ENCODE peak calls at places on chromosomes 13 and 19, in eight cellular contexts. A is uterus; F is aorta; I is naive thymus-derived CD4-positive, alpha-beta T cell; U is CD4-positive, CD25-positive, alpha-beta regulatory T cell; X is HepG2; B is CD4-positive, alpha-beta memory T cell; K is adrenal gland. H is an unnamed sample. For H3K9me3, the result is how much of the 10 kb centered on the place peaks cover.

GRCh38 chr19:18160792-18161690 is 8.1 kb downstream of the PIK3R2 start:
- DNase-seq in F (peak), K (peak), X (peak), U (peak), I (peak), A (peak), B (peak), H (peak)

GRCh38 chr13:112821340-112822055 is 131.7 kb downstream of the ATP11A start:
- DNase-seq in B (no peak), A (no peak), U (no peak), I (no peak), K (no peak), X (no peak), F (no peak), H (no peak)

GRCh38 chr13:30572859-30573275 is 44.9 kb upstream of the USPL1 start:
- DNase-seq in X (peak), A (no peak), K (peak), F (no peak), B (peak), U (peak), I (no peak), H (no peak)

GRCh38 chr19:23312515-23312914 is 62.3 kb upstream of the ZNF724 start:
- DNase-seq in X (no peak), F (no peak), K (no peak), A (no peak), I (no peak), B (no peak), U (no peak), H (no peak)

GRCh38 chr19:49417090-49417489 is 6.2 kb downstream of the PTH2 start:
- DNase-seq in A (no peak), I (no peak), B (peak), K (no peak), U (no peak), F (no peak), X (no peak), H (no peak)

GRCh38 chr19:45331411-45331810 is 8.7 kb upstream of the CKM start:
- DNase-seq in F (no peak), X (peak), U (no peak), B (no peak), K (no peak), I (no peak), A (no peak), H (no peak)

GRCh38 chr13:48492123-48493075 is 40.5 kb downstream of the RCBTB2 start:
- DNase-seq in F (peak), K (peak), I (peak), A (peak), X (no peak), B (peak), U (peak), H (peak)

GRCh38 chr13:30486230-30487074 is 20.7 kb upstream of the HMGB1 start:
- DNase-seq in X (no peak), I (no peak), U (no peak), A (no peak), F (no peak), K (no peak), B (no peak), H (no peak)

GRCh38 chr19:42450314-42450934 is 7.7 kb upstream of the CXCL17 start:
- DNase-seq in A (peak), X (peak), K (peak), F (peak), U (peak), B (peak), I (peak), H (peak)

GRCh38 chr19:7795555-7796161 is 32.6 kb downstream of the CLEC4M start:
- DNase-seq in B (no peak), F (no peak), I (no peak), U (no peak), K (no peak), X (no peak), A (no peak), H (no peak)

GRCh38 chr19:40445945-40446784 is 2.0 kb upstream of the SERTAD3 start:
- DNase-seq in U (no peak), F (no peak), A (no peak), B (no peak), K (no peak), I (no peak), X (no peak), H (no peak)

GRCh38 chr13:102260256-102260655 is 141.6 kb downstream of the FGF14 start:
- DNase-seq in A (no peak), X (no peak), B (no peak), I (no peak), F (no peak), K (no peak), U (no peak), H (no peak)

GRCh38 chr19:1261863-1262686 is 7.1 kb upstream of the CIRBP start:
- DNase-seq in X (peak), U (no peak), K (peak), A (peak), B (peak), F (peak), I (no peak), H (peak)

GRCh38 chr13:39047560-39047959 is 9.3 kb downstream of the NHLRC3 start:
- DNase-seq in B (no peak), U (no peak), I (no peak), K (no peak), X (no peak), F (no peak), A (no peak), H (no peak)

GRCh38 chr13:94312511-94313191 is 166.8 kb downstream of the DCT start:
- DNase-seq in I (no peak), B (no peak), K (peak), F (no peak), A (no peak), X (no peak), U (peak), H (no peak)

GRCh38 chr19:14616310-14616870 is 33.5 kb downstream of the CLEC17A start:
- DNase-seq in F (no peak), K (no peak), X (peak), U (no peak), I (no peak), A (no peak), B (no peak), H (no peak)

GRCh38 chr19:48249502-48250014 is 6.2 kb downstream of the CARD8 start:
- DNase-seq in K (peak), A (no peak), F (peak), X (no peak), I (no peak), U (peak), B (peak), H (peak)

GRCh38 chr19:920051-920857 is 3.1 kb downstream of the KISS1R start:
- DNase-seq in A (no peak), K (no peak), X (no peak), F (no peak), U (peak), B (peak), I (peak), H (peak)

GRCh38 chr19:40407714-40408600 is 5.2 kb downstream of the PRX start:
- DNase-seq in X (no peak), A (no peak), U (peak), K (no peak), B (no peak), I (no peak), F (no peak), H (no peak)

GRCh38 chr13:28528388-28528787 is 33.5 kb upstream of the FLT1 start:
- DNase-seq in X (no peak), I (no peak), U (no peak), B (no peak), F (no peak), K (no peak), A (no peak), H (no peak)

GRCh38 chr19:10662384-10663251 is 8.5 kb downstream of the ILF3 start:
- DNase-seq in B (no peak), F (no peak), A (no peak), I (no peak), K (no peak), U (no peak), X (no peak), H (no peak)

GRCh38 chr13:99031725-99032298 is 53.9 kb upstream of the DOCK9 start:
- DNase-seq in A (no peak), U (no peak), I (no peak), F (no peak), X (no peak), B (no peak), K (no peak), H (no peak)

GRCh38 chr13:93002071-93002470 is 224.5 kb upstream of the GPC6 start:
- DNase-seq in A (no peak), B (no peak), I (no peak), K (no peak), X (no peak), U (no peak), F (no peak), H (no peak)

GRCh38 chr13:93007928-93008327 is 218.7 kb upstream of the GPC6 start:
- DNase-seq in I (no peak), F (no peak), X (no peak), K (no peak), U (no peak), B (no peak), A (no peak), H (no peak)

GRCh38 chr13:93003531-93003930 is 223.1 kb upstream of the GPC6 start:
- DNase-seq in F (no peak), A (no peak), K (no peak), B (no peak), I (no peak), U (no peak), X (no peak), H (no peak)

DNA sequence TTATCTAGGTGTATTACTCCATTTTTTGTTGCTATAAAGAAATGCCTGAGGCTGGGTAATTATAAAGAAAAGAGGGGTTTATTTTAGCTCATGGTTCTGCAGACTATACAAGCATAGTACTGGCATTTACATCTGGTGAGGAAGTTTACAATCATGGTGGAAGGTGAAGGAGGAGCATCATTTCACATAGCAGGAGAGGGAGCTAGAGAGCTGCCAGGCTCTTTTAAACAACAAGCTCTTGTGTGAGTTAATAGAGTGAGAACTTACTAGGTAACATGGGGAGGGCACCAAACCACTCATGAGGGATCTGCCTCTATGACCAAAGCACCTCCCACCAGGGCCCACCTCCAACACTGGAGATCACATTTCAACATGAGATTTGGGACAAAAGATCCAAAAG is 221.7 kb upstream of the GPC6 start:
- DNase-seq in I (no peak), B (no peak), X (peak), A (no peak), U (no peak), F (no peak), K (no peak), H (no peak)
- H3K9me3 ChIP-seq in I (under half), B (under half), X (under half), A (under half), U (under half), F (under half), K (under half), H (under half)

GRCh38 chr19:33800012-33800680 is 3.5 kb downstream of the KCTD15 start:
- DNase-seq in X (no peak), U (no peak), I (no peak), A (no peak), B (no peak), K (no peak), F (no peak), H (no peak)

GRCh38 chr19:33797821-33798633 is 1.4 kb downstream of the KCTD15 start:
- DNase-seq in B (no peak), X (no peak), F (peak), K (no peak), A (peak), U (no peak), I (no peak), H (no peak)

GRCh38 chr19:33796164-33797100 is at the start of gene KCTD15:
- DNase-seq in B (no peak), U (no peak), A (peak), I (no peak), K (no peak), X (no peak), F (peak), H (no peak)

GRCh38 chr19:33799507-33799906 is 2.8 kb downstream of the KCTD15 start:
- DNase-seq in F (no peak), U (no peak), K (no peak), X (no peak), B (no peak), A (no peak), I (no peak), H (no peak)

DNA sequence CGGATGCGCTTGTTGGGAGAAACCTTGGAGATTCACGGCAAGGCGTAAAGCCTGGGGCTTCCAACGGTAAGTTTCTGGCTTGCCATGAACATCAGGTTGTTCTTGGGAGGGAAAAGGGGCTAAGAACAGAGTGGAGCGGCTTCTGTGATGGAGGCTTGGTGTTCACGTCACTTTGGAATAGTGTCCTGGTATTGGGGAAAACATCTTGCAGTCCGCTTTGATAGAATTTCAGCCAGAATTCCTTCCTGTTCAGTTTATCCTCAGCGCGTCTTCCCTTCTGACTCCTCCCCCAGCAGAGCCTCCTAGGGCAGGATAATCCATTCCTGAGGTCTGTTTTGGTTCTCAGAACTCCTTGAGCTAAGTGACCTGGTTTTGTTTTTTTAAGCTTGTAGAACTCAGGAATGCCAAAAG is 2.0 kb downstream of the KCTD15 start:
- DNase-seq in U (no peak), K (no peak), F (no peak), A (no peak), I (no peak), X (no peak), B (no peak), H (no peak)
- H3K9me3 ChIP-seq in U (under half), K (under half), F (under half), A (under half), I (under half), X (under half), B (under half), H (under half)

GRCh38 chr19:12113121-12113520 is 27.0 kb downstream of the ZNF20 start:
- DNase-seq in B (no peak), A (no peak), K (no peak), U (no peak), F (no peak), I (no peak), X (peak), H (no peak)

GRCh38 chr19:12117203-12117970 is 22.8 kb downstream of the ZNF20 start:
- DNase-seq in F (no peak), A (no peak), I (no peak), U (no peak), X (peak), B (no peak), K (no peak), H (no peak)

GRCh38 chr19:12112238-12112637 is 27.9 kb downstream of the ZNF20 start:
- DNase-seq in A (no peak), K (no peak), U (no peak), X (peak), I (no peak), B (no peak), F (no peak), H (no peak)

GRCh38 chr19:12111176-12111575 is 29.0 kb downstream of the ZNF20 start:
- DNase-seq in U (no peak), I (no peak), X (no peak), A (no peak), B (no peak), K (no peak), F (no peak), H (no peak)

GRCh38 chr19:12112701-12113100 is 27.4 kb downstream of the ZNF20 start:
- DNase-seq in I (no peak), X (peak), U (no peak), F (no peak), A (no peak), K (no peak), B (no peak), H (no peak)
- H3K9me3 ChIP-seq in I (under half), X (under half), U (under half), F (under half), A (under half), K (under half), B (under half), H (under half)

DNA sequence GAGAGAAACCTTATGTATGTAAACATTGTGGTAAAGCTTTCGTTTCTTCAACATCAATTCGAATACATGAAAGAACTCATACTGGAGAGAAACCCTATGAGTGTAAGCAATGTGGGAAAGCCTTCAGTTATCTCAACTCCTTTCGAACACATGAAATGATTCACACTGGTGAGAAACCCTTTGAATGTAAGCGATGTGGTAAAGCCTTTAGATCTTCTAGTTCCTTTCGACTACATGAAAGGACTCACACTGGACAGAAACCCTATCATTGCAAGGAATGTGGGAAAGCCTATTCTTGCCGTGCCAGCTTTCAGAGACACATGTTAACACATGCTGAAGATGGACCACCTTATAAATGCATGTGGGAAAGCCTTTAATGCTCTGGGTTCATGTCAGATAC is 24.7 kb downstream of the ZNF136 start:
- DNase-seq in B (no peak), X (no peak), F (no peak), U (peak), I (no peak), A (no peak), K (no peak), H (no peak)
- H3K9me3 ChIP-seq in B (under half), X (under half), F (under half), U (half or more), I (under half), A (under half), K (under half), H (half or more)

H was measured in effector memory CD4-positive, alpha-beta T cell.